ENCODE peak calls at places on chromosomes 4 and X, in eight cellular contexts. Y is Panc1; J is left cardiac atrium; E is right cardiac atrium; K is activated naive CD4-positive, alpha-beta T cell treated with anti-CD3 and anti-CD28 coated beads, Interleukin-2, amount 50 U/mL, for 72 hours; B is activated CD4-positive, alpha-beta T cell treated with anti-CD3 and anti-CD28 coated beads for 36 hours; N is Right ventricle myocardium superior; F is T-cell. U is an unnamed sample.

GRCh38 chr4:89572224-89572858 is 264.6 kb downstream of the SNCA start:
- ATAC-seq in Y (no peak), J (no peak), N (no peak), K (no peak), B (no peak), F (no peak), E (no peak), U (no peak)

GRCh38 chr4:123443401-123444297 is 47.1 kb downstream of the SPRY1 start:
- ATAC-seq in E (peak), Y (peak), K (peak), N (peak), F (peak), J (peak), B (peak), U (peak)

GRCh38 chr4:147824316-147824715 is 92.4 kb downstream of the ARHGAP10 start:
- ATAC-seq in N (no peak), K (no peak), Y (no peak), E (no peak), F (no peak), B (no peak), J (no peak), U (no peak)

GRCh38 chrX:13478740-13479451 is 90.5 kb upstream of the EGFL6 start:
- ATAC-seq in J (peak), N (peak), F (no peak), K (no peak), E (peak), B (no peak), Y (no peak), U (no peak)

GRCh38 chrX:107721318-107721717 is 54.3 kb downstream of the TSC22D3 start:
- ATAC-seq in N (no peak), J (no peak), Y (no peak), B (no peak), F (no peak), E (no peak), K (no peak), U (no peak)

GRCh38 chr4:95255396-95256107 is 293.2 kb downstream of the UNC5C start:
- ATAC-seq in K (no peak), B (no peak), Y (no peak), N (peak), E (peak), J (peak), F (no peak), U (no peak)

GRCh38 chr4:125703443-125703842 is 388.7 kb downstream of the FAT4 start:
- ATAC-seq in N (no peak), F (no peak), Y (no peak), B (no peak), E (no peak), K (no peak), J (peak), U (no peak)

GRCh38 chrX:70605352-70605751 is 160.7 kb downstream of the DLG3 start:
- ATAC-seq in Y (no peak), F (no peak), E (no peak), J (no peak), B (no peak), N (no peak), K (no peak), U (no peak)

GRCh38 chrX:104134583-104135261 is 22.1 kb downstream of the SLC25A53 start:
- ATAC-seq in B (no peak), K (peak), Y (no peak), E (no peak), N (no peak), J (no peak), F (no peak), U (peak)

GRCh38 chrX:49202022-49202421 is 2.0 kb upstream of the SYP start:
- ATAC-seq in B (no peak), Y (no peak), N (no peak), E (no peak), J (no peak), F (no peak), K (no peak), U (no peak)

GRCh38 chrX:80602017-80602765 is 181.9 kb downstream of the TENT5D start:
- ATAC-seq in J (peak), E (peak), K (no peak), Y (no peak), F (no peak), N (no peak), B (no peak), U (no peak)

GRCh38 chrX:48496660-48497059 is 12.1 kb upstream of the PORCN start:
- ATAC-seq in F (no peak), J (no peak), Y (no peak), E (no peak), N (no peak), K (no peak), B (no peak), U (no peak)

GRCh38 chr4:169902658-169903345 is 123.4 kb downstream of the MFAP3L start:
- ATAC-seq in B (no peak), J (no peak), N (no peak), K (no peak), F (no peak), E (no peak), Y (no peak), U (no peak)

GRCh38 chr4:73019462-73020047 is 50.0 kb downstream of the COX18 start:
- ATAC-seq in E (no peak), B (no peak), Y (no peak), J (no peak), K (no peak), N (no peak), F (no peak), U (no peak)

GRCh38 chrX:28854637-28855036 is 267.4 kb downstream of the IL1RAPL1 start:
- ATAC-seq in Y (no peak), N (no peak), E (no peak), J (no peak), K (no peak), F (no peak), B (no peak), U (no peak)

GRCh38 chr4:159515314-159516025 is 412.6 kb downstream of the RAPGEF2 start:
- ATAC-seq in E (no peak), J (no peak), F (no peak), K (no peak), N (no peak), Y (no peak), B (no peak), U (no peak)

GRCh38 chrX:77793950-77794349 is 7.9 kb upstream of the ATRX start:
- ATAC-seq in K (no peak), E (no peak), Y (no peak), B (no peak), F (no peak), J (no peak), N (no peak), U (no peak)